ENCODE peak calls at places on chromosome 2, in four cellular contexts. S is kidney, N is Peyer's patch, Y is HCT116. H is an unnamed sample.

GRCh38 chr2:164014068-164014577 is 278.3 kb upstream of the FIGN start:
- DNase-seq in S (no peak), N (no peak), Y (no peak), H (no peak)

GRCh38 chr2:54809814-54810213 is 86.4 kb downstream of the EML6 start:
- DNase-seq in S (no peak), N (no peak), Y (peak; percentile 4), H (no peak)

GRCh38 chr2:119283873-119284331 is 60.3 kb downstream of the STEAP3 start:
- DNase-seq in S (peak; percentile 87), N (no peak), Y (no peak), H (no peak)

GRCh38 chr2:67204349-67204748 is 192.8 kb upstream of the ETAA1 start:
- DNase-seq in S (no peak), N (no peak), Y (no peak), H (no peak)

GRCh38 chr2:239000500-239001073 is 152.7 kb downstream of the TWIST2 start:
- DNase-seq in S (no peak), N (no peak), Y (no peak), H (no peak)

GRCh38 chr2:47566207-47566858 is 163.4 kb downstream of the MSH2 start:
- DNase-seq in S (no peak), N (no peak), Y (no peak), H (no peak)

GRCh38 chr2:239790313-239790712 is 234.8 kb downstream of the NDUFA10 start:
- DNase-seq in S (no peak), N (no peak), Y (no peak), H (no peak)

GRCh38 chr2:134365356-134365755 is 111.5 kb downstream of the MGAT5 start:
- DNase-seq in S (no peak), N (no peak), Y (peak; percentile 10), H (no peak)

GRCh38 chr2:40844353-40845277 is 392.7 kb upstream of the SLC8A1 start:
- DNase-seq in S (no peak), N (no peak), Y (no peak), H (no peak)

GRCh38 chr2:48600204-48600813 is 17.3 kb upstream of the GTF2A1L start:
- DNase-seq in S (no peak), N (no peak), Y (no peak), H (peak; percentile 22)

GRCh38 chr2:219944861-219945260 is 317.4 kb downstream of the SLC4A3 start:
- DNase-seq in S (no peak), N (no peak), Y (no peak), H (no peak)

GRCh38 chr2:176297737-176298136 is 28.5 kb downstream of the MTX2 start:
- DNase-seq in S (no peak), N (no peak), Y (no peak), H (no peak)

GRCh38 chr2:49753344-49753930 is 599.1 kb upstream of the FSHR start:
- DNase-seq in S (no peak), N (no peak), Y (no peak), H (no peak)

GRCh38 chr2:238879020-238879419 is 31.1 kb downstream of the TWIST2 start:
- DNase-seq in S (no peak), N (no peak), Y (no peak), H (no peak)

GRCh38 chr2:118249970-118250369 is 161.7 kb downstream of the INSIG2 start:
- DNase-seq in S (no peak), N (no peak), Y (no peak), H (no peak)

GRCh38 chr2:85329181-85329651 is 1.4 kb upstream of the TGOLN2 start:
- DNase-seq in S (no peak), N (no peak), Y (no peak), H (no peak)

GRCh38 chr2:71813801-71814470 is 333.7 kb downstream of the CYP26B1 start:
- DNase-seq in S (no peak), N (no peak), Y (no peak), H (no peak)

GRCh38 chr2:43142921-43143438 is 83.4 kb downstream of the ZFP36L2 start:
- DNase-seq in S (peak; percentile 63), N (no peak), Y (peak; percentile 42), H (no peak)

GRCh38 chr2:37361416-37361815 is 17.0 kb downstream of the QPCT start:
- DNase-seq in S (no peak), N (no peak), Y (no peak), H (no peak)

GRCh38 chr2:740446-741293 is 63.5 kb upstream of the TMEM18 start:
- DNase-seq in S (peak; percentile 93), N (peak; percentile 63), Y (peak; percentile 91), H (peak; percentile 99)

GRCh38 chr2:68931799-68932198 is 20.9 kb downstream of the GKN2 start:
- DNase-seq in S (no peak), N (no peak), Y (no peak), H (no peak)

GRCh38 chr2:66445781-66446177 is 10.9 kb downstream of the MEIS1 start:
- DNase-seq in S (no peak), N (no peak), Y (no peak), H (peak; percentile 69)

GRCh38 chr2:184596819-184597411 is 1.4 kb upstream of the ZNF804A start:
- DNase-seq in S (no peak), N (no peak), Y (peak; percentile 27), H (no peak)

GRCh38 chr2:173400760-173401159 is 46.1 kb downstream of the CDCA7 start:
- DNase-seq in S (no peak), N (no peak), Y (peak; percentile 43), H (no peak)

GRCh38 chr2:144331652-144332355 is 188.1 kb downstream of the ZEB2 start:
- DNase-seq in S (no peak), N (peak; percentile 71), Y (peak; percentile 29), H (no peak)

GRCh38 chr2:121034551-121034950 is 250.5 kb downstream of the TFCP2L1 start:
- DNase-seq in S (no peak), N (no peak), Y (no peak), H (no peak)

GRCh38 chr2:218322756-218323525 is 30.6 kb upstream of the TMBIM1 start:
- DNase-seq in S (peak; percentile 95), N (peak; percentile 68), Y (peak; percentile 46), H (peak; percentile 87)

GRCh38 chr2:38037757-38038615 is 38.0 kb downstream of the CYP1B1 start:
- DNase-seq in S (peak; percentile 88), N (no peak), Y (no peak), H (peak; percentile 35)

GRCh38 chr2:209629622-209630021 is 142.0 kb upstream of the UNC80 start:
- DNase-seq in S (no peak), N (no peak), Y (no peak), H (no peak)

GRCh38 chr2:28360066-28360741 is 32.5 kb upstream of the FOSL2 start:
- DNase-seq in S (no peak), N (no peak), Y (no peak), H (no peak)

GRCh38 chr2:42795871-42796301 is 3.5 kb upstream of the HAAO start:
- DNase-seq in S (no peak), N (no peak), Y (no peak), H (no peak)

GRCh38 chr2:24050041-24050655 is 607 bp downstream of the FKBP1B start:
- DNase-seq in S (peak; percentile 77), N (no peak), Y (no peak), H (peak; percentile 61)

GRCh38 chr2:174335605-174336402 is 1.1 kb downstream of the SP9 start:
- DNase-seq in S (peak; percentile 63), N (no peak), Y (no peak), H (peak; percentile 65)

GRCh38 chr2:10235909-10236550 is 66.7 kb upstream of the HPCAL1 start:
- DNase-seq in S (no peak), N (no peak), Y (no peak), H (no peak)

GRCh38 chr2:109005686-109006204 is 16.7 kb upstream of the EDAR start:
- DNase-seq in S (no peak), N (no peak), Y (no peak), H (no peak)

GRCh38 chr2:222577341-222577740 is 78.6 kb downstream of the FARSB start:
- DNase-seq in S (no peak), N (no peak), Y (no peak), H (no peak)

GRCh38 chr2:222582931-222583330 is 73.0 kb downstream of the FARSB start:
- DNase-seq in S (no peak), N (no peak), Y (no peak), H (no peak)
- TF ChIP-seq CTCF in S (no peak), N (peak; percentile 13), Y (peak; percentile 29), H (no peak)

GRCh38 chr2:168697668-168698121 is 104.7 kb upstream of the NOSTRIN start:
- DNase-seq in S (no peak), N (no peak), Y (no peak), H (no peak)
- TF ChIP-seq CTCF in S (no peak), N (peak; percentile 42), Y (no peak), H (no peak)

GRCh38 chr2:101776172-101777043 is 78.9 kb downstream of the MAP4K4 start:
- DNase-seq in S (no peak), N (no peak), Y (no peak), H (peak; percentile 28)
- TF ChIP-seq CTCF in S (no peak), N (peak; percentile 43), Y (peak; percentile 13), H (peak; percentile 24)

GRCh38 chr2:165417009-165417408 is 52.5 kb upstream of the CSRNP3 start:
- DNase-seq in S (no peak), N (no peak), Y (no peak), H (no peak)
- TF ChIP-seq CTCF in S (no peak), N (no peak), Y (no peak), H (no peak)

GRCh38 chr2:229780856-229781773 is 66.8 kb upstream of the DNER start:
- DNase-seq in S (no peak), N (no peak), Y (peak; percentile 12), H (peak; percentile 8)
- TF ChIP-seq CTCF in S (peak; percentile 62), N (peak; percentile 76), Y (peak; percentile 87), H (peak; percentile 87)

GRCh38 chr2:200670313-200670712 is 84.5 kb downstream of the AOX1 start:
- DNase-seq in S (no peak), N (no peak), Y (no peak), H (no peak)
- TF ChIP-seq CTCF in S (no peak), N (no peak), Y (no peak), H (no peak)